ENCODE peak calls at places on chromosomes 1 and 21, in four cellular contexts. One of them, this sample, is unnamed.

GRCh38 chr1:15260418-15261154 is 13.6 kb downstream of the FHAD1 start:
- DNase-seq in GM23338: no peak
- DNase-seq in SK-N-SH: no peak
- DNase-seq in K562: peak; percentile 62
- DNase-seq in this sample: no peak

GRCh38 chr1:214979191-214979590 is 103.3 kb upstream of the KCNK2 start:
- DNase-seq in GM23338: no peak
- DNase-seq in SK-N-SH: no peak
- DNase-seq in K562: no peak
- DNase-seq in this sample: no peak

GRCh38 chr1:88684482-88685238 is 587 bp downstream of the PKN2 start:
- DNase-seq in GM23338: peak; percentile 91
- DNase-seq in SK-N-SH: peak; percentile 75
- DNase-seq in K562: peak; percentile 87
- DNase-seq in this sample: no peak

GRCh38 chr1:19043579-19044443 is 87.3 kb upstream of the IFFO2 start:
- DNase-seq in GM23338: no peak
- DNase-seq in SK-N-SH: peak; percentile 9
- DNase-seq in K562: no peak
- DNase-seq in this sample: no peak

GRCh38 chr1:39183503-39184353 is 20.8 kb upstream of the MACF1 start:
- DNase-seq in GM23338: peak; percentile 71
- DNase-seq in SK-N-SH: no peak
- DNase-seq in K562: peak; percentile 66
- DNase-seq in this sample: no peak

GRCh38 chr1:63189677-63190076 is 132.7 kb upstream of the FOXD3 start:
- DNase-seq in GM23338: peak; percentile 95
- DNase-seq in SK-N-SH: peak; percentile 14
- DNase-seq in K562: no peak
- DNase-seq in this sample: peak; percentile 44

GRCh38 chr1:51331206-51332100 is 1.1 kb upstream of the TTC39A start:
- DNase-seq in GM23338: peak; percentile 60
- DNase-seq in SK-N-SH: peak; percentile 83
- DNase-seq in K562: peak; percentile 93
- DNase-seq in this sample: no peak

GRCh38 chr1:56569661-56570060 is 9.7 kb downstream of the PLPP3 start:
- DNase-seq in GM23338: no peak
- DNase-seq in SK-N-SH: no peak
- DNase-seq in K562: no peak
- DNase-seq in this sample: no peak

GRCh38 chr1:234658143-234658542 is 48.2 kb upstream of the IRF2BP2 start:
- DNase-seq in GM23338: peak; percentile 23
- DNase-seq in SK-N-SH: no peak
- DNase-seq in K562: no peak
- DNase-seq in this sample: peak; percentile 8

GRCh38 chr1:156486421-156487344 is 13.9 kb downstream of the MEF2D start:
- DNase-seq in GM23338: no peak
- DNase-seq in SK-N-SH: peak; percentile 65
- DNase-seq in K562: no peak
- DNase-seq in this sample: no peak

GRCh38 chr1:228420968-228421826 is 4.5 kb upstream of the TRIM17 start:
- DNase-seq in GM23338: no peak
- DNase-seq in SK-N-SH: no peak
- DNase-seq in K562: peak; percentile 78
- DNase-seq in this sample: no peak

GRCh38 chr1:35264861-35265260 is 3.6 kb upstream of the ZMYM4 start:
- DNase-seq in GM23338: peak; percentile 45
- DNase-seq in SK-N-SH: no peak
- DNase-seq in K562: no peak
- DNase-seq in this sample: peak; percentile 53

GRCh38 chr1:45340816-45341215 is 576 bp upstream of the MUTYH start:
- DNase-seq in GM23338: peak; percentile 26
- DNase-seq in SK-N-SH: peak; percentile 39
- DNase-seq in K562: peak; percentile 61
- DNase-seq in this sample: no peak

GRCh38 chr1:182460550-182460951 is 10.6 kb downstream of the RGSL1 start:
- DNase-seq in GM23338: no peak
- DNase-seq in SK-N-SH: no peak
- DNase-seq in K562: no peak
- DNase-seq in this sample: peak; percentile 45

GRCh38 chr1:150008699-150009098 is 1.8 kb downstream of the OTUD7B start:
- DNase-seq in GM23338: no peak
- DNase-seq in SK-N-SH: no peak
- DNase-seq in K562: no peak
- DNase-seq in this sample: no peak

GRCh38 chr21:37507716-37508115 is 141.1 kb downstream of the DYRK1A start:
- DNase-seq in GM23338: no peak
- DNase-seq in SK-N-SH: no peak
- DNase-seq in K562: no peak
- DNase-seq in this sample: no peak

GRCh38 chr1:2596530-2597333 is 10.2 kb downstream of the PRXL2B start:
- DNase-seq in GM23338: no peak
- DNase-seq in SK-N-SH: no peak
- DNase-seq in K562: no peak
- DNase-seq in this sample: no peak

GRCh38 chr1:163203561-163203960 is 845 bp upstream of the RGS5 start:
- DNase-seq in GM23338: no peak
- DNase-seq in SK-N-SH: no peak
- DNase-seq in K562: no peak
- DNase-seq in this sample: no peak

GRCh38 chr1:84675106-84675505 is 15.2 kb downstream of the SSX2IP start:
- DNase-seq in GM23338: no peak
- DNase-seq in SK-N-SH: no peak
- DNase-seq in K562: no peak
- DNase-seq in this sample: no peak

GRCh38 chr1:112698366-112699310 is 8.3 kb downstream of the RHOC start:
- DNase-seq in GM23338: no peak
- DNase-seq in SK-N-SH: no peak
- DNase-seq in K562: peak; percentile 75
- DNase-seq in this sample: no peak

GRCh38 chr1:183234660-183235476 is 48.8 kb downstream of the LAMC2 start:
- DNase-seq in GM23338: peak; percentile 88
- DNase-seq in SK-N-SH: peak; percentile 27
- DNase-seq in K562: peak; percentile 34
- DNase-seq in this sample: peak; percentile 91

GRCh38 chr21:36966846-36967657 is 583 bp upstream of the HLCS start:
- DNase-seq in GM23338: no peak
- DNase-seq in SK-N-SH: no peak
- DNase-seq in K562: no peak
- DNase-seq in this sample: peak; percentile 18

GRCh38 chr1:208036177-208036808 is 125.4 kb upstream of the CD34 start:
- DNase-seq in GM23338: peak; percentile 67
- DNase-seq in SK-N-SH: peak; percentile 58
- DNase-seq in K562: peak; percentile 59
- DNase-seq in this sample: no peak

GRCh38 chr1:192879416-192879815 is 70.6 kb downstream of the RGS2 start:
- DNase-seq in GM23338: no peak
- DNase-seq in SK-N-SH: no peak
- DNase-seq in K562: peak; percentile 16
- DNase-seq in this sample: no peak

GRCh38 chr21:42227909-42228708 is 9.2 kb downstream of the ABCG1 start:
- DNase-seq in GM23338: peak; percentile 71
- DNase-seq in SK-N-SH: peak; percentile 45
- DNase-seq in K562: peak; percentile 68
- DNase-seq in this sample: no peak

GRCh38 chr1:186142159-186142558 is 232.9 kb downstream of the TPR start:
- DNase-seq in GM23338: no peak
- DNase-seq in SK-N-SH: no peak
- DNase-seq in K562: no peak
- DNase-seq in this sample: no peak

GRCh38 chr1:186139115-186139514 is 235.9 kb downstream of the TPR start:
- DNase-seq in GM23338: no peak
- DNase-seq in SK-N-SH: no peak
- DNase-seq in K562: no peak
- DNase-seq in this sample: no peak

GRCh38 chr1:186143521-186143920 is 231.5 kb downstream of the TPR start:
- DNase-seq in GM23338: no peak
- DNase-seq in SK-N-SH: no peak
- DNase-seq in K562: no peak
- DNase-seq in this sample: no peak

GRCh38 chr1:186142916-186143315 is 232.1 kb downstream of the TPR start:
- DNase-seq in GM23338: no peak
- DNase-seq in SK-N-SH: no peak
- DNase-seq in K562: no peak
- DNase-seq in this sample: no peak

GRCh38 chr1:186139706-186140105 is 235.3 kb downstream of the TPR start:
- DNase-seq in GM23338: no peak
- DNase-seq in SK-N-SH: no peak
- DNase-seq in K562: no peak
- DNase-seq in this sample: no peak
- H3K4me3 ChIP-seq in GM23338: no peak overlapping the region
- H3K4me3 ChIP-seq in SK-N-SH: no peak overlapping the region
- H3K4me3 ChIP-seq in K562: no peak overlapping the region
- H3K4me3 ChIP-seq in this sample: no peak overlapping the region

GRCh38 chr1:216054593-216054992 is 368.7 kb downstream of the USH2A start:
- DNase-seq in GM23338: no peak
- DNase-seq in SK-N-SH: no peak
- DNase-seq in K562: no peak
- DNase-seq in this sample: no peak
- TF ChIP-seq POLR2AphosphoS5 in GM23338: no peak
- TF ChIP-seq POLR2AphosphoS5 in SK-N-SH: no peak
- TF ChIP-seq POLR2AphosphoS5 in K562: no peak
- TF ChIP-seq POLR2AphosphoS5 in this sample: no peak

GRCh38 chr1:217965156-217965786 is 319.8 kb upstream of the RRP15 start:
- DNase-seq in GM23338: no peak
- DNase-seq in SK-N-SH: peak; percentile 12
- DNase-seq in K562: no peak
- DNase-seq in this sample: no peak
- H3K4me3 ChIP-seq in GM23338: no peak overlapping the region
- H3K4me3 ChIP-seq in SK-N-SH: no peak overlapping the region
- H3K4me3 ChIP-seq in K562: no peak overlapping the region
- H3K4me3 ChIP-seq in this sample: no peak overlapping the region

GRCh38 chr1:86914635-86914997 is at the start of gene HS2ST1:
- DNase-seq in GM23338: no peak
- DNase-seq in SK-N-SH: no peak
- DNase-seq in K562: no peak
- DNase-seq in this sample: no peak

GRCh38 chr1:86915737-86916235 is 1.4 kb downstream of the HS2ST1 start:
- DNase-seq in GM23338: no peak
- DNase-seq in SK-N-SH: no peak
- DNase-seq in K562: no peak
- DNase-seq in this sample: no peak

GRCh38 chr1:86916752-86917151 is 2.3 kb downstream of the HS2ST1 start:
- DNase-seq in GM23338: no peak
- DNase-seq in SK-N-SH: no peak
- DNase-seq in K562: no peak
- DNase-seq in this sample: no peak

GRCh38 chr1:86913896-86914634 is at the start of gene SELENOF:
- DNase-seq in GM23338: peak; percentile 100
- DNase-seq in SK-N-SH: peak; percentile 93
- DNase-seq in K562: peak; percentile 98
- DNase-seq in this sample: peak; percentile 100

GRCh38 chr1:86914998-86915736 is 732 bp downstream of the HS2ST1 start:
- DNase-seq in GM23338: peak; percentile 84
- DNase-seq in SK-N-SH: peak; percentile 45
- DNase-seq in K562: peak; percentile 32
- DNase-seq in this sample: peak; percentile 16
- TF ChIP-seq POLR2AphosphoS5 in GM23338: no peak
- TF ChIP-seq POLR2AphosphoS5 in SK-N-SH: no peak
- TF ChIP-seq POLR2AphosphoS5 in K562: no peak
- TF ChIP-seq POLR2AphosphoS5 in this sample: no peak

DNA sequence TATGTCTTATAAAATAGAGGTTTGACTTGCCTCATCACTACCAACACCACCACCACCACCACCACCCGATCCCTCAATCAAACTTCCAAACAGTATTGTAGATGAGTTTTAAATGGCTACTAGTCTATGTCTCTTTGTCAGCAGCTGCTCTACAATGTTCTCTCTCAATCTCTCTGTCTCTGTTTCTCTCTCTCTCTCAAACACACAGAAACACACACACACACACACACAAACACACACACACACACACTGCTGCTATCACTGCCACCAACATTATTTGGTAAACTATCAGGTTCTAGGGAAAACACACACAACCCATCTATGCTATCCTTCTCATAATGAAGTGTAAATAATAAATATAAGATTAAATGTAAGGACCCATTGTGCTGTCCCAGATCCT is 2.4 kb downstream of the TNFSF4 start:
- DNase-seq in GM23338: no peak
- DNase-seq in SK-N-SH: no peak
- DNase-seq in K562: no peak
- DNase-seq in this sample: no peak
- H3K4me3 ChIP-seq in GM23338: no peak overlapping the region
- H3K4me3 ChIP-seq in SK-N-SH: peak overlapping the region; percentile 39
- H3K4me3 ChIP-seq in K562: no peak overlapping the region
- H3K4me3 ChIP-seq in this sample: no peak overlapping the region

This sample was measured in SK-N-MC.